ENCODE peak calls at places on chromosomes 3 and 15, in six cellular contexts. C is kidney epithelial cell, V is BE2C, G is GM10248, H is MCF 10A, N is lower lobe of right lung. J is an unnamed sample.

GRCh38 chr3:102174312-102174712 is 260.5 kb upstream of the ZPLD1 start:
- DNase-seq in G (no peak), V (no peak), H (peak; percentile 44), N (no peak), C (no peak), J (no peak)

GRCh38 chr3:34351857-34352545 is 553.6 kb downstream of the PDCD6IP start:
- DNase-seq in C (no peak), H (no peak), V (no peak), G (no peak), N (no peak), J (no peak)

GRCh38 chr15:32030795-32031194 is 480 bp downstream of the CHRNA7 start:
- DNase-seq in N (no peak), H (no peak), V (peak; percentile 31), C (no peak), G (peak; percentile 15), J (no peak)

GRCh38 chr3:119880966-119881365 is 99.1 kb downstream of the NR1I2 start:
- DNase-seq in N (no peak), G (no peak), C (no peak), V (no peak), H (no peak), J (no peak)

GRCh38 chr15:56804279-56804678 is 71.0 kb upstream of the ZNF280D start:
- DNase-seq in H (no peak), N (no peak), G (no peak), C (no peak), V (no peak), J (no peak)

GRCh38 chr15:63899193-63899592 is 65.4 kb upstream of the HERC1 start:
- DNase-seq in H (no peak), N (peak; percentile 64), C (no peak), G (no peak), V (no peak), J (no peak)

GRCh38 chr3:174945276-174945675 is 86.1 kb downstream of the NAALADL2 start:
- DNase-seq in N (no peak), H (no peak), G (no peak), V (no peak), C (no peak), J (no peak)

GRCh38 chr3:42505203-42505848 is 2.9 kb downstream of the VIPR1 start:
- DNase-seq in V (no peak), C (no peak), H (no peak), G (no peak), N (no peak), J (peak; percentile 83)

GRCh38 chr15:65767895-65768294 is 24.2 kb downstream of the DENND4A start:
- DNase-seq in G (no peak), N (no peak), V (no peak), H (no peak), C (no peak), J (no peak)

GRCh38 chr15:54304321-54304720 is 326.1 kb downstream of the UNC13C start:
- DNase-seq in V (no peak), N (no peak), H (no peak), G (no peak), C (no peak), J (no peak)

GRCh38 chr3:157373783-157374182 is 62.9 kb upstream of the PTX3 start:
- DNase-seq in H (no peak), V (no peak), C (no peak), N (no peak), G (no peak), J (no peak)

GRCh38 chr3:41404601-41405000 is 205.3 kb downstream of the CTNNB1 start:
- DNase-seq in G (no peak), C (no peak), V (no peak), H (no peak), N (no peak), J (no peak)

GRCh38 chr15:70376031-70376928 is 278.6 kb upstream of the TLE3 start:
- DNase-seq in C (no peak), G (no peak), V (peak; percentile 57), H (no peak), N (no peak), J (no peak)

GRCh38 chr15:76991048-76991447 is 3.9 kb upstream of the PSTPIP1 start:
- DNase-seq in C (no peak), N (peak; percentile 66), V (no peak), H (no peak), G (no peak), J (no peak)

GRCh38 chr3:52782412-52783210 is 5.2 kb downstream of the ITIH1 start:
- DNase-seq in V (no peak), C (no peak), H (no peak), N (peak; percentile 20), G (no peak), J (no peak)

GRCh38 chr15:33344530-33344929 is 33.8 kb downstream of the RYR3 start:
- DNase-seq in N (no peak), H (no peak), G (no peak), V (no peak), C (no peak), J (no peak)

GRCh38 chr3:192816274-192816853 is 89.0 kb upstream of the FGF12 start:
- DNase-seq in H (peak; percentile 65), N (no peak), V (no peak), G (no peak), C (no peak), J (no peak)

GRCh38 chr3:100354850-100355249 is 20.3 kb downstream of the NIT2 start:
- DNase-seq in G (no peak), C (no peak), V (no peak), N (no peak), H (no peak), J (no peak)

GRCh38 chr15:83108266-83109219 is 1.1 kb downstream of the TM6SF1 start:
- DNase-seq in N (peak; percentile 87), H (no peak), G (peak; percentile 53), C (no peak), V (peak; percentile 30), J (peak; percentile 25)

GRCh38 chr3:187318819-187319616 is 27.5 kb upstream of the MASP1 start:
- DNase-seq in H (peak; percentile 68), G (peak; percentile 42), N (no peak), C (peak; percentile 14), V (peak; percentile 46), J (peak; percentile 50)

GRCh38 chr3:155859859-155860258 is 5.6 kb upstream of the SLC33A1 start:
- DNase-seq in N (no peak), V (no peak), H (peak; percentile 28), C (no peak), G (peak; percentile 41), J (no peak)
- TF ChIP-seq CTCF in N (peak; percentile 16), V (peak; percentile 41), H (no peak), C (peak; percentile 8), G (peak; percentile 37), J (no peak)

DNA sequence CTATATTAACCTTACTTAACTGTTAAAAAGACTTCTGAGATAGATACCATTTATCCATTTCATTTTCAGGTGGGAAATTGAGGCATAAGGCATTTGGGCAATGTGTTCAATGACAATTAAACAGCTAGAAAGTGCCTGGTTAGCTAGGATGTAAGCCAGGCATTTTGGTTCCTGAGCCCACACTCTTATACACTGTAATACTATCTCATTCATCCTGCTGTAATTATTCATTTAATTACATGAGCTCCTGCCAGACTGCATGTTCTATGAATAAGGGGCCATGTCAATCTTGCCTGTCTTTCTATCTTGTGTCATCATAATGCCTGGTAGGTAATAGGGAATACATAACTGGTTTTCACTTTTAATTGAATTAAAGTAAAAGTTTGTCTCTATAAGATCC is 74.0 kb downstream of the RBMS3 start:
- DNase-seq in C (no peak), G (no peak), N (no peak), H (no peak), V (peak; percentile 11), J (no peak)
- TF ChIP-seq CTCF in C (no peak), G (no peak), N (no peak), H (no peak), V (no peak), J (no peak)

GRCh38 chr3:49699281-49699723 is 9.9 kb downstream of the RNF123 start:
- DNase-seq in H (no peak), C (no peak), N (no peak), G (no peak), V (no peak), J (no peak)

GRCh38 chr3:49701388-49702077 is 12.2 kb downstream of the RNF123 start:
- DNase-seq in N (no peak), V (no peak), C (no peak), H (no peak), G (no peak), J (no peak)

GRCh38 chr3:49700014-49700413 is 10.7 kb downstream of the RNF123 start:
- DNase-seq in G (no peak), C (no peak), V (no peak), H (no peak), N (no peak), J (no peak)

GRCh38 chr3:49702672-49703071 is 13.3 kb downstream of the RNF123 start:
- DNase-seq in H (no peak), G (no peak), V (no peak), N (no peak), C (no peak), J (no peak)

DNA sequence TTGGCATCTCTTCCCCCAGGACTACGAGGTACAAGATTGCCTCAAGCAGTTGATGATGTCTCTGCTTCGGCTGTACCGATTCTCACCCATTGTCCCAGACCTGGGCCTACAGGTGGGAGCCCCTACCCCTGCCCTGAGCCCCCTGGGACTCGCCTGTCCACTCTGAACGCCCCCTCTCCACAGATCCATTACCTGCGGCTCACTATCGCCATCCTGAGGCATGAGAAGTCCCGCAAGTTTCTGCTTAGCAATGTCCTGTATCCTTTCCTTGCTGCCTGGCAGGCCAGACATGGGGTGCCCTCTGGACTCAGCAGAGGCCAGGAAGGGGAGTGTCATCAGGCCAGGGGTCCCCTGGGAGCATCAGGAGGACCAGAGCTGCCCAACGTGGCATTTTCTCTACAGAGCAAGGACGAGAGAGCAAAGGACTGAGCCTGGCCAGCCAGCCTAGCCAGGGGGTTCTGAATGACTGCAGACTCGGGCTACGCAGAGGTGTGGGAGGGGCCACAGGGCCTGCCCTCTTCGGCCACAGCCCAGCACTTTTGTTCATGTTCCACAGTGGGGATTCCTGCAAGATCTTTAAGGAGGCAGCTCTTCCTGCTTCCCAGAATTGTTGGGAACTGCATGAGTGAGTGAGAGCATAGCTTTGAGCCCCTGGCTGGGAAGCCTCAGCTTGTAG is 11.2 kb downstream of the RNF123 start:
- DNase-seq in V (no peak), C (no peak), H (no peak), N (no peak), G (no peak), J (no peak)
- TF ChIP-seq CTCF in V (peak; percentile 9), C (peak; percentile 18), H (peak; percentile 13), N (no peak), G (peak; percentile 9), J (no peak)

DNA sequence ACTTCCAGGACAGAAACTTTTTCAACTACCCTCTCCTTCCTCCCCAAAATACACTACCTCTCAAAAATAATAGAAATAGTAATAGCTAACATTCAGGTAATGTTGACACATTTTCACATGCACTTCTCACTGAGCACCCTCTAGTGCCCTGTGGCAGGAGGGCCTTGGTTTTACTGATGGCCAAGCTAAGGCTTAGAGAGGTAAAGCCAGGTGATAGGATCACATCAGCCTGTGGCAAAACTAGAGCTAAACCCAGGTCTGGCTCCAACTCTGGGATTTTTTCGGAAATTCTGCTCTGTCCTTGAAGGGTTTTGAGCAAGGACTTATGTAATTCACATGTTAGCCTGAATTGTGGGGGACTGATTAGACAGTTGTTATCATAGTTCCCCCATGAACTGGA is 922 bp upstream of the TAMM41 start:
- DNase-seq in V (no peak), N (no peak), H (peak; percentile 14), G (no peak), C (no peak), J (no peak)
- TF ChIP-seq CTCF in V (peak; percentile 2), N (no peak), H (no peak), G (no peak), C (peak; percentile 10), J (no peak)

GRCh38 chr3:15601399-15602145 is at the start of the genes BTD and HACL1:
- DNase-seq in V (peak; percentile 94), C (peak; percentile 98), H (peak; percentile 99), G (peak; percentile 93), N (peak; percentile 97), J (peak; percentile 99)
- TF ChIP-seq CTCF in V (peak; percentile 20), C (peak; percentile 38), H (no peak), G (peak; percentile 33), N (peak; percentile 38), J (peak; percentile 21)